ENCODE peak calls at places on chromosome 10, in six cellular contexts. Z, I, S, C, G and A are unnamed samples.

GRCh38 chr10:62354941-62355340 is 19.2 kb upstream of the ZNF365 start:
- DNase-seq in Z (no peak), I (no peak), S (no peak), C (peak; percentile 55), G (no peak), A (no peak)

GRCh38 chr10:25797888-25798429 is 136.1 kb upstream of the MYO3A start:
- DNase-seq in Z (no peak), I (no peak), S (no peak), C (no peak), G (no peak), A (no peak)

GRCh38 chr10:80498833-80499671 is 38.6 kb upstream of the SH2D4B start:
- DNase-seq in Z (peak; percentile 78), I (no peak), S (peak; percentile 42), C (peak; percentile 95), G (no peak), A (no peak)

GRCh38 chr10:72013202-72013945 is 49.2 kb downstream of the CHST3 start:
- DNase-seq in Z (no peak), I (no peak), S (no peak), C (no peak), G (no peak), A (no peak)

GRCh38 chr10:78838141-78838540 is 230.6 kb upstream of the ZMIZ1 start:
- DNase-seq in Z (no peak), I (no peak), S (no peak), C (no peak), G (no peak), A (no peak)

GRCh38 chr10:122779924-122780323 is 65.7 kb downstream of the CUZD1 start:
- DNase-seq in Z (no peak), I (no peak), S (no peak), C (no peak), G (no peak), A (no peak)

GRCh38 chr10:62665771-62666170 is 138.7 kb upstream of the ADO start:
- DNase-seq in Z (no peak), I (no peak), S (no peak), C (no peak), G (no peak), A (no peak)

GRCh38 chr10:73407495-73407894 is 6.4 kb downstream of the ANXA7 start:
- DNase-seq in Z (no peak), I (no peak), S (no peak), C (no peak), G (no peak), A (no peak)

GRCh38 chr10:132397671-132398565 is 918 bp downstream of the PWWP2B start:
- DNase-seq in Z (peak; percentile 37), I (peak; percentile 25), S (no peak), C (peak; percentile 73), G (peak; percentile 75), A (no peak)

GRCh38 chr10:132637477-132638129 is 100.0 kb downstream of the INPP5A start:
- DNase-seq in Z (peak; percentile 68), I (no peak), S (peak; percentile 40), C (peak; percentile 89), G (peak; percentile 83), A (peak; percentile 63)

GRCh38 chr10:11373626-11374310 is 237.7 kb downstream of the USP6NL start:
- DNase-seq in Z (no peak), I (no peak), S (no peak), C (no peak), G (no peak), A (no peak)

GRCh38 chr10:117458571-117458970 is 83.3 kb upstream of the PDZD8 start:
- DNase-seq in Z (peak; percentile 81), I (no peak), S (no peak), C (no peak), G (no peak), A (no peak)

GRCh38 chr10:8033812-8034665 is 20.4 kb upstream of the GATA3 start:
- DNase-seq in Z (no peak), I (no peak), S (no peak), C (no peak), G (no peak), A (no peak)